ENCODE peak calls at places on chromosome X, in ten cellular contexts. One of them, this sample, is unnamed. For H3K27me3 and H3K4me1, the result is how much of the 10 kb centered on the place peaks cover.

GRCh38 chrX:134717698-134718328 is 59.5 kb upstream of the PLAC1 start:
- DNase-seq in upper lobe of right lung: no peak
- DNase-seq in ascending aorta: no peak
- DNase-seq in suprapubic skin: no peak
- DNase-seq in right cardiac atrium: no peak
- DNase-seq in spleen: no peak
- DNase-seq in psoas muscle: no peak
- DNase-seq in IMR-90: peak
- DNase-seq in hepatocyte: no peak
- DNase-seq in thyroid gland: no peak
- DNase-seq in this sample: no peak

GRCh38 chrX:131213400-131213799 is 75.7 kb downstream of the IGSF1 start:
- DNase-seq in suprapubic skin: no peak
- DNase-seq in IMR-90: no peak
- DNase-seq in spleen: no peak
- DNase-seq in right cardiac atrium: no peak
- DNase-seq in ascending aorta: no peak
- DNase-seq in thyroid gland: no peak
- DNase-seq in upper lobe of right lung: no peak
- DNase-seq in hepatocyte: no peak
- DNase-seq in psoas muscle: no peak
- DNase-seq in this sample: no peak

GRCh38 chrX:12949927-12950656 is 24.8 kb upstream of the TMSB4X start:
- DNase-seq in upper lobe of right lung: peak
- DNase-seq in hepatocyte: peak
- DNase-seq in ascending aorta: peak
- DNase-seq in psoas muscle: peak
- DNase-seq in suprapubic skin: peak
- DNase-seq in spleen: peak
- DNase-seq in IMR-90: peak
- DNase-seq in thyroid gland: peak
- DNase-seq in right cardiac atrium: peak
- DNase-seq in this sample: peak

GRCh38 chrX:44585866-44586265 is 43.2 kb upstream of the FUNDC1 start:
- DNase-seq in right cardiac atrium: no peak
- DNase-seq in spleen: no peak
- DNase-seq in upper lobe of right lung: no peak
- DNase-seq in ascending aorta: no peak
- DNase-seq in psoas muscle: no peak
- DNase-seq in suprapubic skin: no peak
- DNase-seq in IMR-90: no peak
- DNase-seq in thyroid gland: no peak
- DNase-seq in hepatocyte: no peak
- DNase-seq in this sample: no peak

GRCh38 chrX:39645059-39645895 is 452.5 kb downstream of the BCOR start:
- DNase-seq in spleen: no peak
- DNase-seq in psoas muscle: peak
- DNase-seq in ascending aorta: peak
- DNase-seq in IMR-90: peak
- DNase-seq in thyroid gland: peak
- DNase-seq in upper lobe of right lung: no peak
- DNase-seq in hepatocyte: peak
- DNase-seq in right cardiac atrium: peak
- DNase-seq in suprapubic skin: no peak
- DNase-seq in this sample: peak

GRCh38 chrX:134749651-134750450 is 91.6 kb upstream of the PLAC1 start:
- DNase-seq in thyroid gland: no peak
- DNase-seq in IMR-90: no peak
- DNase-seq in suprapubic skin: no peak
- DNase-seq in ascending aorta: no peak
- DNase-seq in spleen: no peak
- DNase-seq in psoas muscle: no peak
- DNase-seq in right cardiac atrium: no peak
- DNase-seq in hepatocyte: no peak
- DNase-seq in upper lobe of right lung: no peak
- DNase-seq in this sample: no peak

GRCh38 chrX:106917830-106918500 is 2.2 kb upstream of the CLDN2 start:
- DNase-seq in psoas muscle: no peak
- DNase-seq in right cardiac atrium: no peak
- DNase-seq in hepatocyte: no peak
- DNase-seq in suprapubic skin: no peak
- DNase-seq in upper lobe of right lung: no peak
- DNase-seq in IMR-90: peak
- DNase-seq in spleen: no peak
- DNase-seq in thyroid gland: no peak
- DNase-seq in ascending aorta: no peak
- DNase-seq in this sample: no peak

GRCh38 chrX:65932173-65933084 is 107.5 kb downstream of the VSIG4 start:
- DNase-seq in right cardiac atrium: no peak
- DNase-seq in psoas muscle: no peak
- DNase-seq in upper lobe of right lung: no peak
- DNase-seq in spleen: peak
- DNase-seq in hepatocyte: peak
- DNase-seq in suprapubic skin: no peak
- DNase-seq in thyroid gland: no peak
- DNase-seq in IMR-90: no peak
- DNase-seq in ascending aorta: no peak
- DNase-seq in this sample: no peak

GRCh38 chrX:23732704-23733103 is 10.4 kb downstream of the ACOT9 start:
- DNase-seq in hepatocyte: no peak
- DNase-seq in thyroid gland: no peak
- DNase-seq in upper lobe of right lung: no peak
- DNase-seq in spleen: no peak
- DNase-seq in psoas muscle: no peak
- DNase-seq in IMR-90: no peak
- DNase-seq in right cardiac atrium: no peak
- DNase-seq in ascending aorta: no peak
- DNase-seq in suprapubic skin: no peak
- DNase-seq in this sample: no peak
- H3K27me3 ChIP-seq in hepatocyte: under half
- H3K27me3 ChIP-seq in thyroid gland: under half
- H3K27me3 ChIP-seq in upper lobe of right lung: under half
- H3K27me3 ChIP-seq in spleen: under half
- H3K27me3 ChIP-seq in psoas muscle: under half
- H3K27me3 ChIP-seq in IMR-90: under half
- H3K27me3 ChIP-seq in right cardiac atrium: under half
- H3K27me3 ChIP-seq in ascending aorta: under half
- H3K27me3 ChIP-seq in suprapubic skin: under half
- H3K27me3 ChIP-seq in this sample: under half

GRCh38 chrX:153862369-153863250 is 23.4 kb downstream of the L1CAM start:
- DNase-seq in spleen: peak
- DNase-seq in right cardiac atrium: no peak
- DNase-seq in suprapubic skin: no peak
- DNase-seq in ascending aorta: peak
- DNase-seq in upper lobe of right lung: no peak
- DNase-seq in hepatocyte: no peak
- DNase-seq in IMR-90: no peak
- DNase-seq in psoas muscle: no peak
- DNase-seq in thyroid gland: no peak
- DNase-seq in this sample: no peak

GRCh38 chrX:153865321-153865580 is 20.7 kb downstream of the L1CAM start:
- DNase-seq in ascending aorta: peak
- DNase-seq in thyroid gland: no peak
- DNase-seq in suprapubic skin: no peak
- DNase-seq in upper lobe of right lung: no peak
- DNase-seq in hepatocyte: no peak
- DNase-seq in right cardiac atrium: no peak
- DNase-seq in spleen: no peak
- DNase-seq in IMR-90: no peak
- DNase-seq in psoas muscle: no peak
- DNase-seq in this sample: no peak

GRCh38 chrX:153864561-153865320 is 21.2 kb downstream of the L1CAM start:
- DNase-seq in hepatocyte: no peak
- DNase-seq in right cardiac atrium: no peak
- DNase-seq in ascending aorta: peak
- DNase-seq in suprapubic skin: no peak
- DNase-seq in thyroid gland: no peak
- DNase-seq in IMR-90: no peak
- DNase-seq in spleen: peak
- DNase-seq in upper lobe of right lung: no peak
- DNase-seq in psoas muscle: no peak
- DNase-seq in this sample: no peak

GRCh38 chrX:153863251-153863991 is 22.6 kb downstream of the L1CAM start:
- DNase-seq in right cardiac atrium: no peak
- DNase-seq in hepatocyte: no peak
- DNase-seq in spleen: peak
- DNase-seq in upper lobe of right lung: no peak
- DNase-seq in psoas muscle: no peak
- DNase-seq in thyroid gland: no peak
- DNase-seq in ascending aorta: peak
- DNase-seq in suprapubic skin: no peak
- DNase-seq in IMR-90: no peak
- DNase-seq in this sample: no peak

DNA sequence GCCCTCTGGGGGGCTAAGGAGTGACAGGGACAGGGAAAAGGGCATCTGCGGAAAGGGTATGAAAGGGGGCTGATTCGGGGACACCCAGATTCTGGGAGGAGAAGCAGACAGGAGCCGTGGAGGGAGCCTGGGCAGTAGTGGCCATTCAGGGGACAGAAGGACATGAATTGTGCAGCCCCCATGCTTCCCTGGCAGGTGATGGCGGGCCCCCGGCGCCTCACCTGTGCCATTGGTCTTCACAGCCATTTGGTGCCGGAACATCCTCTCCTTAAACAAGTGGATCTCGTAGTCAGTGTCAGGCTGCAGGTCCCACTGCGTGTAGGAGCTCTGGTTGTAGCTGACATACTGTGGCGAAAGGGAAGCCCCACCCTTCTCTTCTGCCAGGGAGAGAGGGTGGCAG is 21.9 kb downstream of the L1CAM start:
- DNase-seq in right cardiac atrium: no peak
- DNase-seq in thyroid gland: no peak
- DNase-seq in psoas muscle: no peak
- DNase-seq in ascending aorta: peak
- DNase-seq in IMR-90: no peak
- DNase-seq in hepatocyte: no peak
- DNase-seq in spleen: no peak
- DNase-seq in suprapubic skin: no peak
- DNase-seq in upper lobe of right lung: no peak
- DNase-seq in this sample: no peak
- H3K4me1 ChIP-seq in right cardiac atrium: under half
- H3K4me1 ChIP-seq in thyroid gland: under half
- H3K4me1 ChIP-seq in psoas muscle: under half
- H3K4me1 ChIP-seq in ascending aorta: under half
- H3K4me1 ChIP-seq in IMR-90: under half
- H3K4me1 ChIP-seq in hepatocyte: under half
- H3K4me1 ChIP-seq in spleen: under half
- H3K4me1 ChIP-seq in suprapubic skin: under half
- H3K4me1 ChIP-seq in upper lobe of right lung: under half
- H3K4me1 ChIP-seq in this sample: under half

GRCh38 chrX:68918202-68918601 is 89.4 kb downstream of the EFNB1 start:
- DNase-seq in thyroid gland: no peak
- DNase-seq in suprapubic skin: no peak
- DNase-seq in ascending aorta: no peak
- DNase-seq in psoas muscle: no peak
- DNase-seq in hepatocyte: no peak
- DNase-seq in spleen: no peak
- DNase-seq in IMR-90: no peak
- DNase-seq in upper lobe of right lung: no peak
- DNase-seq in right cardiac atrium: peak
- DNase-seq in this sample: no peak

GRCh38 chrX:68920541-68920940 is 91.7 kb downstream of the EFNB1 start:
- DNase-seq in right cardiac atrium: peak
- DNase-seq in hepatocyte: no peak
- DNase-seq in upper lobe of right lung: no peak
- DNase-seq in ascending aorta: no peak
- DNase-seq in thyroid gland: no peak
- DNase-seq in psoas muscle: peak
- DNase-seq in IMR-90: no peak
- DNase-seq in suprapubic skin: no peak
- DNase-seq in spleen: no peak
- DNase-seq in this sample: no peak

GRCh38 chrX:68919707-68920106 is 90.9 kb downstream of the EFNB1 start:
- DNase-seq in thyroid gland: no peak
- DNase-seq in IMR-90: no peak
- DNase-seq in right cardiac atrium: no peak
- DNase-seq in hepatocyte: no peak
- DNase-seq in psoas muscle: no peak
- DNase-seq in spleen: no peak
- DNase-seq in ascending aorta: no peak
- DNase-seq in upper lobe of right lung: no peak
- DNase-seq in suprapubic skin: no peak
- DNase-seq in this sample: no peak

GRCh38 chrX:68917799-68918198 is 89.0 kb downstream of the EFNB1 start:
- DNase-seq in hepatocyte: no peak
- DNase-seq in ascending aorta: no peak
- DNase-seq in suprapubic skin: no peak
- DNase-seq in psoas muscle: no peak
- DNase-seq in right cardiac atrium: no peak
- DNase-seq in IMR-90: no peak
- DNase-seq in spleen: no peak
- DNase-seq in upper lobe of right lung: no peak
- DNase-seq in thyroid gland: no peak
- DNase-seq in this sample: no peak

DNA sequence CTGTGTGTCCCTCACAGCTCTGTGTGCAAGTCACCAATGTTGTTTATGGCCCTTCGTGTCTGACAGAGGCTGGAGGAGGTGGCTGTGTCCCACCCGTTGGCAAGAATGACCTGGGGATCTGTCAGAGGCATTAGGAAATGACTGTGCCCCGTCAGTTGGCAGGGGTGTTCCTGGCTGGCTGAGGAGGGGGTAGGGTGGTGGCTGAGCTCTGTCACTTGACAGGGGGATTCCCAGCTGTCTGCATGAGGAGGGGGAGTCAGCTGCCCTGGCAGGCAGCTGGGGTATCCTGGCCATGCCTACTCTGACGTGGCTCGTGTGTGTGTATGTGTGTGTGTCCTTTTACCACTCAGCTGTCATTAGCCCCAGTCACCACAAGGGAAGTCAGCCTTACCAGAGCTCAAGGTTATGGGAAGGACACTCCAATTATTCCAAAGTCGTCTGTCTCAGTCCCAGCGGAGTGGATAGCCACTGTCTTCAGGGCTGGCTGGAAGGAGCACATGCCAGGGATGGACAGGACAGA is 93.2 kb downstream of the EFNB1 start:
- DNase-seq in ascending aorta: no peak
- DNase-seq in IMR-90: no peak
- DNase-seq in hepatocyte: no peak
- DNase-seq in psoas muscle: no peak
- DNase-seq in spleen: no peak
- DNase-seq in upper lobe of right lung: no peak
- DNase-seq in suprapubic skin: no peak
- DNase-seq in right cardiac atrium: no peak
- DNase-seq in thyroid gland: no peak
- DNase-seq in this sample: no peak
- H3K27me3 ChIP-seq in ascending aorta: under half
- H3K27me3 ChIP-seq in IMR-90: under half
- H3K27me3 ChIP-seq in hepatocyte: under half
- H3K27me3 ChIP-seq in psoas muscle: under half
- H3K27me3 ChIP-seq in spleen: under half
- H3K27me3 ChIP-seq in upper lobe of right lung: under half
- H3K27me3 ChIP-seq in suprapubic skin: under half
- H3K27me3 ChIP-seq in right cardiac atrium: under half
- H3K27me3 ChIP-seq in thyroid gland: under half
- H3K27me3 ChIP-seq in this sample: under half

GRCh38 chrX:32448320-32448719 is 763.0 kb downstream of the DMD start:
- DNase-seq in suprapubic skin: no peak
- DNase-seq in upper lobe of right lung: no peak
- DNase-seq in hepatocyte: no peak
- DNase-seq in IMR-90: no peak
- DNase-seq in psoas muscle: no peak
- DNase-seq in right cardiac atrium: no peak
- DNase-seq in thyroid gland: no peak
- DNase-seq in ascending aorta: no peak
- DNase-seq in spleen: no peak
- DNase-seq in this sample: no peak

GRCh38 chrX:32451954-32452518 is 759.3 kb downstream of the DMD start:
- DNase-seq in right cardiac atrium: no peak
- DNase-seq in spleen: no peak
- DNase-seq in suprapubic skin: no peak
- DNase-seq in ascending aorta: no peak
- DNase-seq in IMR-90: no peak
- DNase-seq in psoas muscle: no peak
- DNase-seq in upper lobe of right lung: no peak
- DNase-seq in thyroid gland: no peak
- DNase-seq in hepatocyte: no peak
- DNase-seq in this sample: no peak

GRCh38 chrX:32443841-32444240 is 767.5 kb downstream of the DMD start:
- DNase-seq in right cardiac atrium: no peak
- DNase-seq in thyroid gland: no peak
- DNase-seq in hepatocyte: no peak
- DNase-seq in ascending aorta: no peak
- DNase-seq in spleen: no peak
- DNase-seq in IMR-90: no peak
- DNase-seq in upper lobe of right lung: no peak
- DNase-seq in psoas muscle: no peak
- DNase-seq in suprapubic skin: no peak
- DNase-seq in this sample: no peak

GRCh38 chrX:32448945-32449344 is 762.4 kb downstream of the DMD start:
- DNase-seq in ascending aorta: no peak
- DNase-seq in hepatocyte: no peak
- DNase-seq in spleen: no peak
- DNase-seq in psoas muscle: no peak
- DNase-seq in suprapubic skin: no peak
- DNase-seq in IMR-90: no peak
- DNase-seq in upper lobe of right lung: no peak
- DNase-seq in right cardiac atrium: no peak
- DNase-seq in thyroid gland: no peak
- DNase-seq in this sample: no peak

GRCh38 chrX:32447640-32448039 is 763.7 kb downstream of the DMD start:
- DNase-seq in thyroid gland: no peak
- DNase-seq in psoas muscle: no peak
- DNase-seq in suprapubic skin: no peak
- DNase-seq in IMR-90: no peak
- DNase-seq in spleen: no peak
- DNase-seq in upper lobe of right lung: no peak
- DNase-seq in ascending aorta: no peak
- DNase-seq in hepatocyte: no peak
- DNase-seq in right cardiac atrium: no peak
- DNase-seq in this sample: no peak
- H3K4me1 ChIP-seq in thyroid gland: under half
- H3K4me1 ChIP-seq in psoas muscle: under half
- H3K4me1 ChIP-seq in suprapubic skin: under half
- H3K4me1 ChIP-seq in IMR-90: under half
- H3K4me1 ChIP-seq in spleen: under half
- H3K4me1 ChIP-seq in upper lobe of right lung: under half
- H3K4me1 ChIP-seq in ascending aorta: under half
- H3K4me1 ChIP-seq in hepatocyte: under half
- H3K4me1 ChIP-seq in right cardiac atrium: under half
- H3K4me1 ChIP-seq in this sample: under half

This sample was measured in lower lobe of right lung.